ENCODE peak calls at places on chromosomes 12 and 14, in seven cellular contexts. Q is right lobe of liver, K is dorsolateral prefrontal cortex, Y is OCI-LY7, W is tibial artery, T is choroid plexus epithelial cell, J is astrocyte of the spinal cord. P is an unnamed sample.

GRCh38 chr14:103402700-103403099 is 17.5 kb downstream of the MARK3 start:
- DNase-seq in Q (no peak), K (no peak), Y (no peak), W (no peak), T (peak), J (peak), P (peak)

GRCh38 chr12:18068355-18068754 is 21.6 kb downstream of the RERGL start:
- DNase-seq in Q (no peak), K (no peak), Y (no peak), W (no peak), T (no peak), J (no peak), P (no peak)

GRCh38 chr12:57008113-57008687 is 1.9 kb upstream of the ZBTB39 start:
- DNase-seq in Q (no peak), K (no peak), Y (peak), W (no peak), T (peak), J (peak), P (peak)

GRCh38 chr14:68881396-68881795 is 88.5 kb upstream of the ZFP36L1 start:
- DNase-seq in Q (no peak), K (no peak), Y (no peak), W (no peak), T (no peak), J (no peak), P (no peak)

GRCh38 chr12:23921099-23921846 is 28.2 kb downstream of the SOX5 start:
- DNase-seq in Q (no peak), K (no peak), Y (no peak), W (no peak), T (peak), J (peak), P (peak)

GRCh38 chr14:102530828-102531478 is 21.4 kb upstream of the ANKRD9 start:
- DNase-seq in Q (no peak), K (no peak), Y (peak), W (no peak), T (no peak), J (no peak), P (no peak)

GRCh38 chr12:82554529-82554928 is 132.2 kb upstream of the TMTC2 start:
- DNase-seq in Q (no peak), K (no peak), Y (no peak), W (no peak), T (peak), J (peak), P (no peak)

GRCh38 chr12:79555006-79555925 is 135.5 kb downstream of the PAWR start:
- DNase-seq in Q (no peak), K (no peak), Y (peak), W (no peak), T (peak), J (peak), P (peak)

GRCh38 chr14:50139192-50139591 is 22.8 kb upstream of the VCPKMT start:
- DNase-seq in Q (no peak), K (no peak), Y (no peak), W (no peak), T (peak), J (peak), P (no peak)

GRCh38 chr12:79687711-79688270 is 3.0 kb downstream of the PAWR start:
- DNase-seq in Q (no peak), K (no peak), Y (no peak), W (no peak), T (no peak), J (peak), P (no peak)

GRCh38 chr14:82385043-82385442 is 851.4 kb upstream of the SEL1L start:
- DNase-seq in Q (no peak), K (no peak), Y (no peak), W (no peak), T (peak), J (no peak), P (no peak)

GRCh38 chr14:70906785-70907171 is 481 bp upstream of the PCNX1 start:
- DNase-seq in Q (no peak), K (no peak), Y (no peak), W (no peak), T (no peak), J (no peak), P (peak)

GRCh38 chr14:74611672-74612345 is at the start of gene LTBP2:
- DNase-seq in Q (no peak), K (no peak), Y (no peak), W (no peak), T (peak), J (peak), P (peak)

GRCh38 chr14:23654231-23654630 is 18.1 kb downstream of the DHRS2 start:
- DNase-seq in Q (no peak), K (no peak), Y (no peak), W (no peak), T (no peak), J (no peak), P (no peak)

GRCh38 chr14:71650187-71650586 is 282.0 kb upstream of the RGS6 start:
- DNase-seq in Q (no peak), K (no peak), Y (no peak), W (no peak), T (peak), J (no peak), P (no peak)

GRCh38 chr14:37594238-37594915 is 672 bp downstream of the FOXA1 start:
- DNase-seq in Q (peak), K (no peak), Y (peak), W (no peak), T (peak), J (peak), P (peak)

GRCh38 chr12:14577344-14577743 is 9.7 kb upstream of the PLBD1 start:
- DNase-seq in Q (no peak), K (no peak), Y (peak), W (no peak), T (peak), J (peak), P (peak)

GRCh38 chr12:99140017-99140726 is 495.1 kb downstream of the APAF1 start:
- DNase-seq in Q (no peak), K (no peak), Y (no peak), W (no peak), T (no peak), J (no peak), P (no peak)

GRCh38 chr12:99135376-99135775 is 490.3 kb downstream of the APAF1 start:
- DNase-seq in Q (no peak), K (no peak), Y (no peak), W (no peak), T (no peak), J (no peak), P (no peak)

GRCh38 chr12:99131761-99132199 is 486.7 kb downstream of the APAF1 start:
- DNase-seq in Q (no peak), K (peak), Y (no peak), W (no peak), T (peak), J (peak), P (no peak)

GRCh38 chr12:99138397-99138796 is 493.3 kb downstream of the APAF1 start:
- DNase-seq in Q (no peak), K (no peak), Y (no peak), W (no peak), T (no peak), J (no peak), P (no peak)

GRCh38 chr12:99137124-99137845 is 492.2 kb downstream of the APAF1 start:
- DNase-seq in Q (no peak), K (no peak), Y (no peak), W (no peak), T (no peak), J (no peak), P (no peak)
- TF ChIP-seq CTCF in Q (no peak), K (no peak), Y (no peak), W (no peak), T (no peak), J (no peak), P (no peak)

GRCh38 chr12:52951640-52952039 is 2.7 kb downstream of the KRT18 start:
- DNase-seq in Q (no peak), K (no peak), Y (no peak), W (no peak), T (no peak), J (no peak), P (no peak)
- H3K4me3 ChIP-seq in Q (peak), K (no peak), Y (no peak), W (no peak), T (no peak), J (peak), P (peak)

GRCh38 chr12:28171356-28172060 is 18.7 kb upstream of the CCDC91 start:
- DNase-seq in Q (no peak), K (no peak), Y (no peak), W (no peak), T (no peak), J (no peak), P (no peak)

GRCh38 chr12:28176295-28176694 is 14.0 kb upstream of the CCDC91 start:
- DNase-seq in Q (no peak), K (no peak), Y (no peak), W (no peak), T (no peak), J (no peak), P (no peak)

GRCh38 chr12:28173440-28173839 is 16.8 kb upstream of the CCDC91 start:
- DNase-seq in Q (no peak), K (no peak), Y (no peak), W (no peak), T (no peak), J (no peak), P (no peak)

GRCh38 chr12:28175098-28175589 is 15.1 kb upstream of the CCDC91 start:
- DNase-seq in Q (no peak), K (no peak), Y (no peak), W (no peak), T (no peak), J (no peak), P (no peak)

DNA sequence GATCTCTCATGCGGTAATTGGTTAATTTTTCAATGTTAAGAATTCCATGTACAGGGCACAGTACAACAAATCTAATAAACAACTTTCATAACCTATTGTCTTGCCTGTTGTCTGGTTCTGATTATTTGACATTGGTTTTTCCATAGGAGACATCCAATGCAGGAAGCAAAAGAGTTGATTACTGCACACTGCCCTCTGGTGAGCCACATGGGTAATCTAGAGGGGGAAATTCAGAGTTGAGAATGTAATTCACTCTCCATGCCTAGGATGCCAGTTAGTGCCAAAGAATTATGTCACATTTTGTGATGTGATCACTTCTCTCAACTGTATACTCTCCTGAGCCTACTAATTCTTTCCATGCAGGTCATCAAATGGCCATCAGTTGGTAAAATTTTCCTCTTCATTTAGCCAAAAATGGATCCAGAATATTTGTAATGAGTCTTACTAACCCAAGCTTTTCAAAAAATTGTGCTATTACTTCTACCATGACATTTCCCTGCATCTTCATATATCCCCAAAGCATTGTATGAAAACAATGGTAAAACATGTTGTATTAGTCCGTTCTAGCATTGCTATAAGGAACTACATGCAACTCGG is 17.7 kb upstream of the CCDC91 start:
- DNase-seq in Q (no peak), K (no peak), Y (peak), W (no peak), T (peak), J (peak), P (peak)
- TF ChIP-seq CTCF in Q (peak), K (peak), Y (peak), W (peak), T (peak), J (peak), P (peak)

GRCh38 chr12:29591140-29592020 is 93.9 kb upstream of the OVCH1 start:
- DNase-seq in Q (peak), K (no peak), Y (no peak), W (no peak), T (peak), J (no peak), P (peak)
- H3K4me3 ChIP-seq in Q (no peak), K (no peak), Y (no peak), W (no peak), T (no peak), J (no peak), P (no peak)

GRCh38 chr12:116588390-116589028 is 29.3 kb downstream of the MAP1LC3B2 start:
- DNase-seq in Q (no peak), K (no peak), Y (no peak), W (no peak), T (no peak), J (no peak), P (no peak)

GRCh38 chr12:116592731-116593130 is 33.5 kb downstream of the MAP1LC3B2 start:
- DNase-seq in Q (no peak), K (no peak), Y (no peak), W (peak), T (no peak), J (no peak), P (no peak)

GRCh38 chr12:116591608-116592115 is 32.5 kb downstream of the MAP1LC3B2 start:
- DNase-seq in Q (no peak), K (no peak), Y (no peak), W (no peak), T (peak), J (peak), P (peak)

GRCh38 chr12:116592116-116592637 is 33.0 kb downstream of the MAP1LC3B2 start:
- DNase-seq in Q (no peak), K (peak), Y (no peak), W (peak), T (no peak), J (peak), P (peak)

GRCh38 chr12:116590561-116590960 is 31.4 kb downstream of the MAP1LC3B2 start:
- DNase-seq in Q (no peak), K (no peak), Y (no peak), W (no peak), T (no peak), J (no peak), P (no peak)
- TF ChIP-seq CTCF in Q (no peak), K (no peak), Y (peak), W (no peak), T (no peak), J (no peak), P (no peak)

GRCh38 chr12:81085832-81086231 is 8.0 kb downstream of the ACSS3 start:
- DNase-seq in Q (no peak), K (no peak), Y (no peak), W (no peak), T (no peak), J (no peak), P (no peak)

GRCh38 chr12:81083906-81084513 is 6.1 kb downstream of the ACSS3 start:
- DNase-seq in Q (peak), K (no peak), Y (no peak), W (no peak), T (no peak), J (no peak), P (peak)

GRCh38 chr12:81083018-81083417 is 5.1 kb downstream of the ACSS3 start:
- DNase-seq in Q (no peak), K (no peak), Y (no peak), W (no peak), T (no peak), J (no peak), P (no peak)

GRCh38 chr12:81086342-81086741 is 8.5 kb downstream of the ACSS3 start:
- DNase-seq in Q (peak), K (no peak), Y (no peak), W (no peak), T (peak), J (no peak), P (no peak)

GRCh38 chr12:81084848-81085350 is 7.0 kb downstream of the ACSS3 start:
- DNase-seq in Q (no peak), K (no peak), Y (no peak), W (no peak), T (peak), J (no peak), P (peak)
- H3K4me3 ChIP-seq in Q (no peak), K (no peak), Y (no peak), W (no peak), T (no peak), J (no peak), P (no peak)

GRCh38 chr12:6614513-6615177 is 7.5 kb upstream of the CHD4 start:
- DNase-seq in Q (no peak), K (no peak), Y (no peak), W (no peak), T (no peak), J (peak), P (no peak)
- TF ChIP-seq CTCF in Q (no peak), K (no peak), Y (peak), W (no peak), T (peak), J (peak), P (no peak)

P was measured in fibroblast of villous mesenchyme.